ENCODE peak calls at places on chromosomes 3 and 15, in four cellular contexts. R is memory B cell, M is choroid plexus epithelial cell, O is NCI-H1105. B is an unnamed sample.
A peak's percentile ranks its signal among the peaks of the same experiment; 100 is the strongest.

GRCh38 chr3:32510075-32510724 is 7.5 kb upstream of the CMTM6 start:
- DNase-seq in R (peak; percentile 57), O (peak; percentile 14), M (peak; percentile 84), B (peak; percentile 87)

GRCh38 chr15:28978011-28978378 is 92.2 kb downstream of the APBA2 start:
- DNase-seq in O (no peak), R (no peak), M (no peak), B (no peak)

GRCh38 chr15:92101706-92102434 is 248.4 kb downstream of the SLCO3A1 start:
- DNase-seq in O (no peak), M (no peak), R (no peak), B (no peak)

GRCh38 chr15:66587749-66588148 is 22.0 kb upstream of the LCTL start:
- DNase-seq in M (no peak), O (no peak), R (no peak), B (no peak)

GRCh38 chr15:79206940-79207339 is 75.6 kb upstream of the ANKRD34C start:
- DNase-seq in R (no peak), M (no peak), O (no peak), B (no peak)

GRCh38 chr15:75339531-75340240 is 3.8 kb downstream of the COMMD4 start:
- DNase-seq in O (no peak), M (no peak), R (no peak), B (no peak)

GRCh38 chr3:170644711-170645110 is 58.8 kb upstream of the SLC7A14 start:
- DNase-seq in M (no peak), O (no peak), R (no peak), B (peak; percentile 57)

GRCh38 chr3:112948346-112948838 is 26.5 kb downstream of the CD200R1 start:
- DNase-seq in M (no peak), O (no peak), R (no peak), B (no peak)

GRCh38 chr3:12944413-12944812 is 103.0 kb upstream of the RPL32 start:
- DNase-seq in M (no peak), R (no peak), O (no peak), B (no peak)